ENCODE peak calls at places on chromosomes 13 and 19, in five cellular contexts. One of them, this sample, is unnamed.

GRCh38 chr19:43708716-43709115 is 7.2 kb upstream of the IRGC start:
- DNase-seq in A549: no peak
- DNase-seq in prostate gland: no peak
- DNase-seq in Peyer's patch: no peak
- DNase-seq in K562: peak
- DNase-seq in this sample: no peak

GRCh38 chr19:34555447-34555846 is 73.9 kb downstream of the WTIP start:
- DNase-seq in A549: peak
- DNase-seq in prostate gland: no peak
- DNase-seq in Peyer's patch: no peak
- DNase-seq in K562: peak
- DNase-seq in this sample: no peak

GRCh38 chr13:73833331-73834070 is 300.7 kb downstream of the KLF12 start:
- DNase-seq in A549: no peak
- DNase-seq in prostate gland: no peak
- DNase-seq in Peyer's patch: no peak
- DNase-seq in K562: no peak
- DNase-seq in this sample: no peak

GRCh38 chr19:5436101-5436947 is 18.9 kb upstream of the ZNRF4 start:
- DNase-seq in A549: peak
- DNase-seq in prostate gland: no peak
- DNase-seq in Peyer's patch: no peak
- DNase-seq in K562: peak
- DNase-seq in this sample: no peak

GRCh38 chr13:107969551-107969950 is 245.8 kb downstream of the LIG4 start:
- DNase-seq in A549: no peak
- DNase-seq in prostate gland: no peak
- DNase-seq in Peyer's patch: no peak
- DNase-seq in K562: no peak
- DNase-seq in this sample: no peak

GRCh38 chr13:114046447-114046846 is 72.6 kb upstream of the C13orf46 start:
- DNase-seq in A549: no peak
- DNase-seq in prostate gland: no peak
- DNase-seq in Peyer's patch: no peak
- DNase-seq in K562: no peak
- DNase-seq in this sample: no peak

GRCh38 chr13:73167046-73167820 is 108.4 kb downstream of the KLF5 start:
- DNase-seq in A549: no peak
- DNase-seq in prostate gland: no peak
- DNase-seq in Peyer's patch: no peak
- DNase-seq in K562: no peak
- DNase-seq in this sample: no peak

GRCh38 chr19:39448271-39448670 is 2.9 kb downstream of the SUPT5H start:
- DNase-seq in A549: no peak
- DNase-seq in prostate gland: no peak
- DNase-seq in Peyer's patch: peak
- DNase-seq in K562: no peak
- DNase-seq in this sample: no peak

GRCh38 chr13:26280822-26281221 is 26.9 kb downstream of the CDK8 start:
- DNase-seq in A549: no peak
- DNase-seq in prostate gland: no peak
- DNase-seq in Peyer's patch: no peak
- DNase-seq in K562: no peak
- DNase-seq in this sample: no peak

GRCh38 chr19:46975918-46976782 is 43.5 kb upstream of the NPAS1 start:
- DNase-seq in A549: peak
- DNase-seq in prostate gland: peak
- DNase-seq in Peyer's patch: peak
- DNase-seq in K562: peak
- DNase-seq in this sample: peak

GRCh38 chr13:96636310-96636709 is 358.0 kb downstream of the OXGR1 start:
- DNase-seq in A549: no peak
- DNase-seq in prostate gland: no peak
- DNase-seq in Peyer's patch: no peak
- DNase-seq in K562: no peak
- DNase-seq in this sample: no peak

GRCh38 chr19:1211494-1212234 is 6.1 kb downstream of the STK11 start:
- DNase-seq in A549: peak
- DNase-seq in prostate gland: peak
- DNase-seq in Peyer's patch: no peak
- DNase-seq in K562: no peak
- DNase-seq in this sample: peak

GRCh38 chr13:61954092-61954491 is 538.4 kb upstream of the PCDH20 start:
- DNase-seq in A549: peak
- DNase-seq in prostate gland: no peak
- DNase-seq in Peyer's patch: no peak
- DNase-seq in K562: no peak
- DNase-seq in this sample: no peak

GRCh38 chr19:5828661-5829566 is 10.6 kb downstream of the FUT6 start:
- DNase-seq in A549: no peak
- DNase-seq in prostate gland: no peak
- DNase-seq in Peyer's patch: no peak
- DNase-seq in K562: peak
- DNase-seq in this sample: no peak

GRCh38 chr13:47628666-47629065 is 372.4 kb downstream of the SUCLA2 start:
- DNase-seq in A549: no peak
- DNase-seq in prostate gland: no peak
- DNase-seq in Peyer's patch: no peak
- DNase-seq in K562: no peak
- DNase-seq in this sample: no peak

GRCh38 chr13:44364601-44365000 is 9.0 kb upstream of the SERP2 start:
- DNase-seq in A549: peak
- DNase-seq in prostate gland: no peak
- DNase-seq in Peyer's patch: no peak
- DNase-seq in K562: no peak
- DNase-seq in this sample: no peak
- TF ChIP-seq POLR2A in A549: no peak
- TF ChIP-seq POLR2A in prostate gland: no peak
- TF ChIP-seq POLR2A in Peyer's patch: no peak
- TF ChIP-seq POLR2A in K562: no peak
- TF ChIP-seq POLR2A in this sample: no peak

DNA sequence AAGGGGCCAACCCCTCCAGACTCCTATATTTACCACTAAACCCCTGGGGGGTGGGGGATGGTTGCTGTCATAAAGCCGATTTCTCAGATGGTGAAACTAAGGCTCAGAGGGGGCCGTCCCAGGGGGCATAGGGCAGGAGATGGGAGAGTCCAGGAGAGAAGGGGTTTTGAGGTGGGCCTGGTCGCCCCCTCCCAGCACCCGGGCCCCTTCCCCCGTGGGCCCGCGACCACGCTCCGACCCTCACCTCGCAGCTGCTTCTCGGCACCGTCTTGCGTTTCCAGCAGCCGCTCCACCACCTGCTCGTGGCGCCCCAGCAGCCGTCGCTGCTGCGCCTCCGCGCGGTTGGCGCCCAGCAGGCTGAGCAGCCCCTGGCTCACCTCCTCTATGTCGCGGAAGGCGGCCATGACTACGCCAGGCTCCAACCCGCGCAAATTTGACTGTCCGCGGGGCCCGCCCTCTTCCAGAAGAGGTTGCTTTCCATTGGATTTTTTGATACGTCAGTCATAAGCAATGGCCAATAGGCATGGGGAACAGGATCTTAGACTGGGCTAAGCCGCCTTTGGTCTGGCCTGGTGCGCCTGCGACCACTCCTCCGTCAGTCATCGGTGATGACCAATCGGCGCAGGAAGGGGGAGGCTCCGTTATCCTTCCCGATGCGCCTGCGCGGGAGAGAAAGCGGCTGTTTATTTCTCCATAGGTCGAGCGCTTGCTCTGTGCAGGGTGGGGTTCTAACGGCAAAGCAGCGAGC is at the start of gene SPC24:
- DNase-seq in A549: peak
- DNase-seq in prostate gland: peak
- DNase-seq in Peyer's patch: peak
- DNase-seq in K562: peak
- DNase-seq in this sample: peak
- TF ChIP-seq POLR2A in A549: peak
- TF ChIP-seq POLR2A in prostate gland: no peak
- TF ChIP-seq POLR2A in Peyer's patch: no peak
- TF ChIP-seq POLR2A in K562: peak
- TF ChIP-seq POLR2A in this sample: no peak

GRCh38 chr19:58562126-58563033 is 4.0 kb upstream of the UBE2M start:
- DNase-seq in A549: no peak
- DNase-seq in prostate gland: no peak
- DNase-seq in Peyer's patch: peak
- DNase-seq in K562: no peak
- DNase-seq in this sample: no peak
- TF ChIP-seq POLR2A in A549: peak
- TF ChIP-seq POLR2A in prostate gland: no peak
- TF ChIP-seq POLR2A in Peyer's patch: no peak
- TF ChIP-seq POLR2A in K562: no peak
- TF ChIP-seq POLR2A in this sample: no peak

DNA sequence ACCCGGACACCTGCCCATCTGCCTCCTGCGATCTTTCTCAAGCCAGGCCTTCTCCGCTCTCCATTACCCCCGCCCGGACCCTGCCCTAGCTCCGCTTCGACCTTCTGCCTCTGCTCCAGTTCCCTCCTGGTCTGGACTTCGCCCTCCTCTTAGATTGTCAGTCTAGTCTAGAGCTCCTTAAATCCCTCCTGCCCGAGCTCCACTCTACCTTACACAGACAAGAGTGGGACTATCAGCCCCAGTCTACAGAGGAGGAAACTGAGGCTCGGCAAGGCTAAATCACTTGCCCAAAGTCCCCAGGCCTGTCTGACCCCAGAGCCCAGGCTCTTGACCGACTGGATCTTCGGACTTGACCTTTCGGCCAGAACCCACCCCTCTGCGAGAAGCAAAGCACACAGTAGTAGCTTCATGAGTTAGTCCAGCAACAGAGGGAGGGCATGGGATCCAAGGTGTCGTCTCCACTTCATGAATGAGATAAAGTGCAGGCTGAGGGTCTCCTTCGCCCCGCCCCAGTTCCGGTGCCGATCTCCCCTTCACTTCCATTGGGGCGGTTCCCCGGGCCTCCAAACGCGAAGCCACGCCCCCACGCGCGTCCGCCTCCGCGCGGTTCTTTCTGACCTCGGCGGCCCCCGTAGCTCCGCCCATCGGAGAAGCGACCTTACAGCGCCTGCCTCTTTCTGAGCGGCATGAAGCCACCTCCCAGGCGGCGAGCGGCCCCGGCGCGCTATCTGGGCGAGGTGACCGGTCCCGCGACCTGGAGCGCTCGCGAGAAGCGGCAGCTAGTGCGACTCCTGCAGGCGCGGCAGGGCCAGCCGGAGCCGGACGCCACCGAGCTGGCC is at the start of gene SNAPC2:
- DNase-seq in A549: peak
- DNase-seq in prostate gland: peak
- DNase-seq in Peyer's patch: peak
- DNase-seq in K562: peak
- DNase-seq in this sample: peak
- TF ChIP-seq POLR2A in A549: peak
- TF ChIP-seq POLR2A in prostate gland: peak
- TF ChIP-seq POLR2A in Peyer's patch: peak
- TF ChIP-seq POLR2A in K562: peak
- TF ChIP-seq POLR2A in this sample: no peak

GRCh38 chr19:7534531-7534980 is 961 bp upstream of the PNPLA6 start:
- DNase-seq in A549: peak
- DNase-seq in prostate gland: peak
- DNase-seq in Peyer's patch: peak
- DNase-seq in K562: peak
- DNase-seq in this sample: no peak

GRCh38 chr19:7535993-7536685 is 622 bp downstream of the PNPLA6 start:
- DNase-seq in A549: no peak
- DNase-seq in prostate gland: no peak
- DNase-seq in Peyer's patch: no peak
- DNase-seq in K562: no peak
- DNase-seq in this sample: no peak

GRCh38 chr19:7533281-7533819 is 2.2 kb upstream of the PNPLA6 start:
- DNase-seq in A549: peak
- DNase-seq in prostate gland: peak
- DNase-seq in Peyer's patch: peak
- DNase-seq in K562: no peak
- DNase-seq in this sample: peak

GRCh38 chr19:7533925-7534480 is 1.5 kb upstream of the PNPLA6 start:
- DNase-seq in A549: peak
- DNase-seq in prostate gland: peak
- DNase-seq in Peyer's patch: peak
- DNase-seq in K562: peak
- DNase-seq in this sample: peak

GRCh38 chr19:7535035-7535992 is at the start of gene PNPLA6:
- DNase-seq in A549: peak
- DNase-seq in prostate gland: peak
- DNase-seq in Peyer's patch: peak
- DNase-seq in K562: peak
- DNase-seq in this sample: peak
- TF ChIP-seq POLR2A in A549: peak
- TF ChIP-seq POLR2A in prostate gland: peak
- TF ChIP-seq POLR2A in Peyer's patch: peak
- TF ChIP-seq POLR2A in K562: no peak
- TF ChIP-seq POLR2A in this sample: peak